ENCODE peak calls at places on chromosome 1, in seven cellular contexts. A, R, F, W, H, G and Z are unnamed samples.

GRCh38 chr1:26476958-26477357 is 4.7 kb downstream of the HMGN2 start:
- DNase-seq in A (no peak), R (no peak), F (no peak), W (no peak), H (no peak), G (no peak), Z (no peak)

GRCh38 chr1:227532019-227532619 is 31.2 kb upstream of the ZNF678 start:
- DNase-seq in A (no peak), R (no peak), F (no peak), W (no peak), H (no peak), G (peak; percentile 63), Z (no peak)

GRCh38 chr1:100631015-100631521 is 88.5 kb upstream of the VCAM1 start:
- DNase-seq in A (no peak), R (no peak), F (peak; percentile 99), W (no peak), H (peak; percentile 5), G (peak; percentile 74), Z (peak; percentile 99)

GRCh38 chr1:24416666-24417391 is 1.2 kb downstream of the NIPAL3 start:
- DNase-seq in A (no peak), R (no peak), F (peak; percentile 99), W (no peak), H (peak; percentile 92), G (peak; percentile 96), Z (peak; percentile 100)

GRCh38 chr1:73859227-73859626 is 338.7 kb downstream of the LRRIQ3 start:
- DNase-seq in A (no peak), R (no peak), F (no peak), W (no peak), H (no peak), G (no peak), Z (no peak)

GRCh38 chr1:39898648-39899603 is 2.8 kb downstream of the MYCL start:
- DNase-seq in A (peak; percentile 96), R (no peak), F (peak; percentile 74), W (peak; percentile 77), H (no peak), G (peak; percentile 47), Z (peak; percentile 79)

GRCh38 chr1:209692296-209692695 is 12.3 kb upstream of the HSD11B1 start:
- DNase-seq in A (no peak), R (no peak), F (no peak), W (no peak), H (no peak), G (no peak), Z (no peak)

GRCh38 chr1:52632732-52633290 is at the start of gene SHISAL2A:
- DNase-seq in A (no peak), R (no peak), F (peak; percentile 20), W (peak; percentile 63), H (peak; percentile 81), G (no peak), Z (peak; percentile 6)

GRCh38 chr1:240499012-240499411 is 112.9 kb downstream of the GREM2 start:
- DNase-seq in A (no peak), R (no peak), F (peak; percentile 62), W (no peak), H (no peak), G (peak; percentile 57), Z (peak; percentile 70)

GRCh38 chr1:118947790-118948189 is 40.4 kb downstream of the TBX15 start:
- DNase-seq in A (no peak), R (no peak), F (peak; percentile 75), W (no peak), H (no peak), G (peak; percentile 83), Z (peak; percentile 79)

GRCh38 chr1:205442051-205442721 is 13.7 kb downstream of the BLACAT1 start:
- DNase-seq in A (no peak), R (no peak), F (no peak), W (no peak), H (no peak), G (no peak), Z (no peak)

GRCh38 chr1:31431351-31431750 is 18.3 kb downstream of the SERINC2 start:
- DNase-seq in A (no peak), R (no peak), F (no peak), W (no peak), H (no peak), G (no peak), Z (no peak)

GRCh38 chr1:115251856-115252255 is 86.2 kb downstream of the NGF start:
- DNase-seq in A (no peak), R (no peak), F (peak; percentile 95), W (no peak), H (no peak), G (peak; percentile 18), Z (peak; percentile 93)